ENCODE peak calls at places on chromosomes 5 and 9, in six cellular contexts. L is naive thymus-derived CD4-positive, alpha-beta T cell; F is adrenal gland; V is GM23248; D is tibial artery; T is HCT116. K is an unnamed sample.

GRCh38 chr9:88777498-88778312 is 213.6 kb upstream of the S1PR3 start:
- DNase-seq in F (peak), V (no peak), D (no peak), L (no peak), T (no peak), K (no peak)

GRCh38 chr5:31465282-31465681 is 66.6 kb downstream of the DROSHA start:
- DNase-seq in T (no peak), D (no peak), L (no peak), V (no peak), F (no peak), K (no peak)

GRCh38 chr5:159897786-159898393 is 18.4 kb upstream of the ADRA1B start:
- DNase-seq in D (no peak), T (no peak), V (peak), F (no peak), L (no peak), K (no peak)

GRCh38 chr5:176819476-176819875 is 9.1 kb downstream of the UNC5A start:
- DNase-seq in D (no peak), F (no peak), V (no peak), T (no peak), L (no peak), K (no peak)

GRCh38 chr5:9715891-9716335 is 85.8 kb upstream of the TAS2R1 start:
- DNase-seq in D (no peak), T (no peak), V (peak), L (no peak), F (no peak), K (no peak)

GRCh38 chr9:86983260-86984255 is 36.3 kb upstream of the GAS1 start:
- DNase-seq in F (no peak), D (no peak), L (no peak), V (peak), T (no peak), K (no peak)

GRCh38 chr9:118609355-118610044 is 759.7 kb downstream of the BRINP1 start:
- DNase-seq in L (no peak), V (peak), T (no peak), D (no peak), F (no peak), K (no peak)

GRCh38 chr9:108356806-108357205 is 499.0 kb downstream of the ACTL7B start:
- DNase-seq in L (no peak), T (no peak), D (no peak), V (no peak), F (no peak), K (no peak)

GRCh38 chr5:81429986-81430385 is 36.1 kb upstream of the ACOT12 start:
- DNase-seq in F (no peak), D (no peak), L (no peak), V (no peak), T (no peak), K (no peak)

GRCh38 chr5:103216697-103217096 is 41.9 kb upstream of the MACIR start:
- DNase-seq in L (no peak), T (no peak), F (no peak), D (no peak), V (no peak), K (no peak)

GRCh38 chr9:127869310-127870152 is 7.9 kb downstream of the AK1 start:
- DNase-seq in T (peak), V (peak), D (peak), F (peak), L (peak), K (peak)
- H3K27ac ChIP-seq in T (no peak), V (no peak), D (peak), F (no peak), L (no peak), K (no peak)

GRCh38 chr5:178191661-178192060 is 4.5 kb upstream of the GMCL2 start:
- DNase-seq in F (no peak), T (no peak), V (no peak), D (no peak), L (no peak), K (no peak)
- H3K27ac ChIP-seq in F (no peak), T (no peak), V (no peak), D (no peak), L (no peak), K (no peak)

GRCh38 chr5:2755811-2756210 is 4.3 kb upstream of the IRX2 start:
- DNase-seq in V (peak), D (no peak), T (no peak), F (no peak), L (no peak), K (no peak)
- H3K27ac ChIP-seq in V (peak), D (no peak), T (no peak), F (no peak), L (no peak), K (no peak)

GRCh38 chr5:111734013-111734412 is 23.0 kb downstream of the NREP start:
- DNase-seq in V (peak), D (no peak), L (no peak), F (peak), T (no peak), K (no peak)
- H3K27ac ChIP-seq in V (peak), D (peak), L (no peak), F (peak), T (no peak), K (no peak)

K was measured in colonic mucosa.